ENCODE peak calls at places on chromosomes 1 and 21, in eight cellular contexts. Y is fibroblast of pulmonary artery; O is cardiac muscle cell; R is AG04449; M is heart right ventricle; L is HCT116; F is activated CD8-positive, alpha-beta T cell treated with anti-CD3 and anti-CD28 coated beads for 36 hours; X is A549. N is an unnamed sample.

GRCh38 chr1:211305044-211305443 is 21.6 kb upstream of the TRAF5 start:
- DNase-seq in L (no peak), R (no peak), M (no peak), O (no peak), F (peak), Y (no peak), X (no peak), N (no peak)

GRCh38 chr1:159921251-159921650 is 4.1 kb downstream of the TAGLN2 start:
- DNase-seq in M (no peak), F (peak), X (no peak), R (no peak), L (no peak), O (no peak), Y (no peak), N (no peak)

GRCh38 chr21:14453339-14453738 is 70.4 kb upstream of the HSPA13 start:
- DNase-seq in X (no peak), L (no peak), O (no peak), F (peak), Y (no peak), M (no peak), R (no peak), N (no peak)

GRCh38 chr1:30413606-30414005 is 309.8 kb downstream of the MATN1 start:
- DNase-seq in L (no peak), X (no peak), Y (no peak), F (no peak), M (no peak), O (no peak), R (no peak), N (no peak)

GRCh38 chr21:45523411-45524101 is 18.7 kb downstream of the SLC19A1 start:
- DNase-seq in O (no peak), L (no peak), Y (no peak), X (no peak), F (no peak), M (peak), R (no peak), N (no peak)

GRCh38 chr1:55751776-55752175 is 536.6 kb upstream of the USP24 start:
- DNase-seq in L (no peak), Y (no peak), M (no peak), X (no peak), F (no peak), R (no peak), O (no peak), N (no peak)

GRCh38 chr1:31548518-31548898 is 27.8 kb upstream of the TINAGL1 start:
- DNase-seq in L (no peak), R (no peak), F (no peak), Y (no peak), M (no peak), O (no peak), X (no peak), N (peak)

GRCh38 chr21:30348506-30348905 is at the start of gene KRTAP23-1:
- DNase-seq in L (no peak), F (no peak), X (no peak), M (no peak), O (no peak), Y (no peak), R (no peak), N (no peak)

GRCh38 chr1:94411217-94411616 is 7.0 kb upstream of the ABCD3 start:
- DNase-seq in O (no peak), F (no peak), M (no peak), R (no peak), L (no peak), Y (no peak), X (no peak), N (no peak)

GRCh38 chr1:8213136-8213535 is 104.8 kb upstream of the SLC45A1 start:
- DNase-seq in O (no peak), M (no peak), L (no peak), X (no peak), Y (no peak), R (no peak), F (no peak), N (no peak)

DNA sequence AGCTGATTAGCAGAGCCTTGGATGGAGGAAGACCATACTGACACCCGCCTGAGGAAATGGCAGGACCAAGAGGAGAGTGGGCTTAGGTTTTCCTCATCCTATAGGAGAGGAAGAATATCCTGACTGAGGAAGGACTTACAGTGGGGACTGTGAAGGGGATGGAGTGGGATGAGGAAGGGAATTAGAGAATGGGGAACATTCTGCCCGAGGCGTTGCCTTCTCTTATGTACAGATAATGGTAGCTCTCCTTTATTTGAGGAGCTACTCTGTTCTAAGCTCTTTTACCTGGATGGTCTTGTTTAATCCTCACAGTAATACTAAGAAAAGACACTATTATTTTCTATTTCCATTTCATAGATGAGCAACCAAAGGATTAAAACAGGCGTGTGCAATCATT is 56.0 kb downstream of the OLFML3 start:
- DNase-seq in M (no peak), R (no peak), F (no peak), L (no peak), O (no peak), X (no peak), Y (no peak), N (no peak)
- TF ChIP-seq CTCF in M (no peak), R (no peak), F (no peak), L (no peak), O (no peak), X (no peak), Y (no peak), N (no peak)

DNA sequence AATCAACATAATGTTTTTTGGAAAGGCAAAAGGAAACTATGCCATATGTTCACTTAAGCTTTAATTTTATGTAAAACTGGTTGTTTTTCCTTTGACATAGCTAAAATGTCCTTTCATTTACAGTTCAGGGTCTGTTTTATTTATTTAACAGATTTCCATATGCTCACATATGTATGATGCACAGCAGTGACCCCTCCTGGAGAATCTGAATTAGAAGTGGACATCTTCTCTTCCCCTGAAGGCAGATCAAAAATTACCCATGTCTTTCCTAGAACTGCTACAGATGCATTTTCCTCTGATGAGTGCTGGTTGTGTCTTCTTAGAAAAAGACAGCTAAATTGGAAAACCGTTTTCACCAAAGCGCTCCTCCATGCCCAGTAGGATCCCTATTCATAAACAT is 143.6 kb upstream of the USH2A start:
- DNase-seq in M (no peak), R (peak), L (no peak), Y (peak), F (no peak), X (peak), O (no peak), N (no peak)
- TF ChIP-seq CTCF in M (no peak), R (peak), L (no peak), Y (peak), F (no peak), X (no peak), O (peak), N (peak)

GRCh38 chr1:96346708-96347107 is 374.9 kb upstream of the PTBP2 start:
- DNase-seq in Y (no peak), R (no peak), M (no peak), O (no peak), X (no peak), F (no peak), L (no peak), N (no peak)
- TF ChIP-seq CTCF in Y (peak), R (no peak), M (no peak), O (no peak), X (no peak), F (no peak), L (no peak), N (no peak)

GRCh38 chr21:24938592-24938991 is 668.7 kb downstream of the MRPL39 start:
- DNase-seq in F (no peak), M (no peak), X (no peak), Y (no peak), O (no peak), R (no peak), L (no peak), N (no peak)

GRCh38 chr21:24941316-24942185 is 665.7 kb downstream of the MRPL39 start:
- DNase-seq in M (no peak), R (no peak), L (no peak), X (no peak), O (no peak), F (no peak), Y (no peak), N (no peak)

DNA sequence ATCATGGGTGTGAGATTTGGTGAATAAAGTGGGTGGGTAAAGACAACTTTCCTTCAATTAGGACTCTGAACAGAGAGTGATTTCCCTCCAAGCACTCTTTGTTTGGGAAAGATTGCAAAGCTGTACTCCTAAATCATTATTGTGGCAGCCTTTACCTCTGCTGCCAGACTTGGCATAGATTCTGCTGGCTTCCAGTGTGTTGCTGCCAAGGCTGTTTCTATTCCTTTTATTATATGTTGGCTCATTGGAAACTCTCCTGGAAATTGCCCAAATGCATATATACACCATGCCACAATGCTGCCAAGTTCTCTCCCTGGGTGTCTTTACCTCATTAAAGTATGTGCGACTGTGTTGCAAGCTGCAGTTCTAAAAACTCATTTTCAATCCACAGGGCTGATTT is 668.0 kb downstream of the MRPL39 start:
- DNase-seq in F (no peak), L (no peak), Y (no peak), X (no peak), O (no peak), R (no peak), M (no peak), N (no peak)
- TF ChIP-seq CTCF in F (no peak), L (no peak), Y (no peak), X (no peak), O (no peak), R (no peak), M (no peak), N (no peak)

N was measured in Caco-2.